ENCODE peak calls at places on chromosome 19, in ten cellular contexts. P is effector memory CD4-positive, alpha-beta T cell; U is H1; Z is breast epithelium; T is CD8-positive, alpha-beta memory T cell; R is stomach; L is AG04450; B is psoas muscle; Y is A673; O is fibroblast of lung. V is an unnamed sample.

GRCh38 chr19:49440439-49441209 is 703 bp downstream of the SLC17A7 start:
- DNase-seq in Y (no peak), Z (no peak), T (no peak), O (no peak), U (no peak), P (no peak), R (no peak), B (no peak), L (no peak), V (no peak)

GRCh38 chr19:31349160-31349881 is at the start of gene TSHZ3:
- DNase-seq in B (peak; percentile 81), O (peak; percentile 92), T (peak; percentile 52), R (peak; percentile 51), Y (peak; percentile 82), P (no peak), L (no peak), U (no peak), Z (no peak), V (no peak)

GRCh38 chr19:10922638-10923014 is 5.8 kb downstream of the YIPF2 start:
- DNase-seq in P (no peak), O (no peak), Z (no peak), U (no peak), Y (no peak), B (no peak), R (no peak), T (no peak), L (no peak), V (no peak)

GRCh38 chr19:31066385-31066784 is 282.9 kb downstream of the TSHZ3 start:
- DNase-seq in L (peak; percentile 34), Y (peak; percentile 86), T (no peak), U (no peak), P (no peak), O (peak; percentile 65), B (no peak), R (no peak), Z (no peak), V (no peak)

GRCh38 chr19:23286477-23286876 is 36.3 kb upstream of the ZNF724 start:
- DNase-seq in B (no peak), T (no peak), R (no peak), U (no peak), P (no peak), Y (no peak), Z (no peak), O (no peak), L (no peak), V (no peak)

GRCh38 chr19:16476401-16476800 is 4.6 kb upstream of the EPS15L1 start:
- DNase-seq in O (no peak), R (no peak), T (no peak), L (no peak), Z (no peak), U (no peak), Y (no peak), B (no peak), P (no peak), V (no peak)

GRCh38 chr19:609001-609340 is 19.3 kb downstream of the HCN2 start:
- DNase-seq in L (no peak), O (no peak), P (no peak), B (peak; percentile 46), R (peak; percentile 65), Z (no peak), U (no peak), T (no peak), Y (no peak), V (no peak)

GRCh38 chr19:12834418-12834943 is at the start of gene RTBDN:
- DNase-seq in T (no peak), B (no peak), Z (no peak), U (no peak), P (no peak), R (no peak), L (no peak), Y (peak; percentile 62), O (no peak), V (no peak)

GRCh38 chr19:38045554-38046253 is 138.7 kb downstream of the SIPA1L3 start:
- DNase-seq in O (no peak), T (no peak), U (no peak), L (no peak), Z (no peak), R (no peak), B (no peak), P (no peak), Y (no peak), V (no peak)

GRCh38 chr19:38043649-38044144 is 136.7 kb downstream of the SIPA1L3 start:
- DNase-seq in Y (no peak), L (no peak), Z (no peak), B (no peak), R (no peak), U (no peak), T (no peak), P (no peak), O (no peak), V (no peak)

GRCh38 chr19:38046254-38047047 is 139.4 kb downstream of the SIPA1L3 start:
- DNase-seq in L (no peak), B (no peak), Y (no peak), P (no peak), R (peak; percentile 35), T (no peak), Z (no peak), O (no peak), U (no peak), V (no peak)

GRCh38 chr19:38042132-38042531 is 135.1 kb downstream of the SIPA1L3 start:
- DNase-seq in O (no peak), Z (no peak), U (no peak), B (no peak), L (no peak), T (no peak), R (no peak), Y (no peak), P (no peak), V (no peak)

DNA sequence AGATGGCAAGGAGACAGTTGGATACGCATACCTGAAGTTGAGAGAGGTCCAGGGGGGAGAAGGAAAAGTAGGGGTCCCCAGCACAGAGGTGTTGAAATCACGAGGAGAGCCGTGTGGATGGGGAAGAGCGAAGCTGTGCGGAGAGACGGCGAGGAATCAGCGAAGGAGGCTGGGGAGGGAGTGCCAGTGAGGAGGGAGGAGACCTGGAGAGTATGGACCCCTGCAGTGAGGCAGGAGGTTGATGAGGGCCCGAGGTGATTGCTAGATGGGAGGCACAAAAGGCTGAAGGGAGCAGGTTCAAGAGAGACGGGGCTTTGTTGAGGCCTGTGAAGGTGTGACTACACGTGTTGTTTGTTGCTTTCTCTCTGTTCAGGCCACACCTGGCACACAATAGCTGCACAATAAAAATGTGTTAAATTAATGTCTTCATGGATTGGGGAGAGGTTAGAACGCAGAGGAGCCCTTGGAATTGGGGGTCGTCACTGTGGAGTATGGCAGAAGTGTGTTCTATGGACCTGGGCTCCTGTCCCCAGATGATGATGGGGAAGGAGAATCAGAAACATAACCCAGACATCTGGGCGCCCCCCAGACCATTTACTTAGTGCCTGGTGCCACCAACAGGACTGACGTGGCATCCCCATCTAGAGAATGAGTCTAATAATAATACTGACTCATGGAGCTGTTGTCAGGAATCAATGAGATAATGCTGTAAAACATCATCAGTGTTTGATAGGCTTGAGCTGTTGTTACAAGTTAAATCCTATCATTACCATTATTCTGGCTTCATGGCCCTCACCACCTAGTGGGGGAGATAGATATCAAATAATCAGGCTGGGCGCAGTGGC is 137.5 kb downstream of the SIPA1L3 start:
- DNase-seq in L (no peak), O (no peak), P (no peak), U (no peak), Y (no peak), B (no peak), R (no peak), Z (no peak), T (no peak), V (no peak)
- H3K27ac ChIP-seq in L (no peak overlapping the region), O (no peak overlapping the region), P (no peak overlapping the region), U (no peak overlapping the region), Y (no peak overlapping the region), B (no peak overlapping the region), R (no peak overlapping the region), Z (no peak overlapping the region), T (no peak overlapping the region), V (no peak overlapping the region)

GRCh38 chr19:28619842-28620429 is 593.0 kb downstream of the UQCRFS1 start:
- DNase-seq in Z (no peak), T (no peak), R (no peak), O (no peak), L (no peak), B (no peak), P (no peak), Y (no peak), U (no peak), V (no peak)
- H3K27ac ChIP-seq in Z (no peak overlapping the region), T (no peak overlapping the region), R (no peak overlapping the region), O (no peak overlapping the region), L (no peak overlapping the region), B (no peak overlapping the region), P (no peak overlapping the region), Y (no peak overlapping the region), U (no peak overlapping the region), V (no peak overlapping the region)

DNA sequence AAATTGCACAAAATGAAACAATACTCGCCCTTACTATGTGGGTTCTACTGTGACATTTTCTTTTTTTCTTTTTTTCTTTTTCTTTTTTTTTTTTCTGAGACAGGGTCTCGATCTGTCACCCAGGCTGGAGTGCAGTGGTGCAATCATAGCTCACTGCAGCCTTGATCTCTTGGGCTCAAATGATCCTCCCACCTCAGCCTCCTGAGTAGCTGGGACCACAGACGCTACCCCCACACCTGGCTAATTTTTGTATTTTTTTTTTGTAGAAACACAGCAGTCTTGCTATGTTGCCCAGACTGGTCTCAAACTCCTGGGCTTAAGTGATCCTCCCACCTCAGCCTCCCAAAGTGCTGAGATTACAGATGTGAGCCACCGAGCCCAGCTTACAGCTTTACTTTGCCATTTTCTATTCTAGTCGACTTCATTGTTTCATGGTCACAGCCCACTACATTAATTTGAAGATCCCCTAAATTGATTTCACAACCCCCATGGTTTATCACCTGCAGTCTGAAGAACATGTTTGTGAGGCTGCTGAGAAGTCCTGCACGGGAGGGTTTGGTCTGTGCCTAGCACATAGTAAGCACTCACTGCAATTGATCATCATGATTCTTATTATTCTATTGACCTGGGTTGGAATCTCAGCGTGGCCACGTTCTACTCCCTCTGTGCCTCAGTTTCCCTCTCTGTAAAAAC is 3.8 kb downstream of the BCL3 start:
- DNase-seq in T (no peak), Y (no peak), O (no peak), Z (no peak), L (no peak), B (no peak), U (no peak), R (no peak), P (no peak), V (no peak)
- H3K27ac ChIP-seq in T (peak overlapping the region; percentile 18), Y (no peak overlapping the region), O (peak overlapping the region; percentile 100), Z (peak overlapping the region; percentile 95), L (peak overlapping the region; percentile 31), B (peak overlapping the region; percentile 95), U (no peak overlapping the region), R (peak overlapping the region; percentile 94), P (peak overlapping the region; percentile 94), V (peak overlapping the region; percentile 83)

DNA sequence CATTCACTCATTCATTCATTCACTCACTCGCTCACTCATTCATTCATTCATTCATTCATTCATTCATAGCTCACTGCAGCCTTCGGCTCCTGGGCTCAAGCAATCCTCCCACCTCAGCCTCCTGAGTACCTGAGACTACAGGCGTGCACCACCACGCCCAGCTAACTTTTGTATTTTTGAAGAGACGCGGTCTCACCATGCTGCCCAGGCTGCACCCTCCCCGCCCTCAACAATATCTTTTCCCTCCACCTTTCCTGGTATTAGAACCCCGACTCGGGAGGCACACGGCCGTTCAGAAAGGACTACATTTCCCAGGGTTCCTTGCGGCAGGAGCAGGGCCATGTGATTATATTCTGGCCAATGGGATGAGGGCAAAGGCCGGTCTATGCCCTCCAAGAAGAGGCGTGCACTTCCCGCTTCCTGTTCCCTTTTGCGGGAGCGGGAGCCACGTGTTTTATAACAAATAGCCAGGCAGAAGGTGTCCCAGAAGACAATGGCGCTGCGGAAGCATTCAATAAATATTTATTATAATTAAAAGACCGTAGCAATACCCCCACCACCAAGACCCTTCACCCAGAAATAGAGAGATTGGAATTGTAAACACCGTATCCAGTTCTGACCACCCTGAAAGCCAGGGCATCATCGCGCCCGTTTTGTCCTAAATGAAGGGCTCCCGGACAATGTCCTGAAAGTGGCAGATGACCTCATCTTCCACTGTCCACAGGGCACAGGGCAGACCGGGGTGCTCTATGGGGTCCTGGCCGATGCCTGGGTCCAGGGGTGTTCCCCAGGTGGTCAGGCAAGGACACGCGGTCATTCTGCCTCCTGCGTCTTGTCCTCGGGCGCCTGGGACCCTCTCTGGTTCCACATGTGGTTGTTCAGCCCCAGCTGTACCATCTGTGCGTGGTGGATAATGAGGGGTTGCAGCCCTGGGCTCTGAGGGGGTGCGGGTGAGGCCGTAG is 15.8 kb downstream of the TICAM1 start:
- DNase-seq in Z (peak; percentile 91), P (peak; percentile 38), B (peak; percentile 87), T (peak; percentile 80), L (peak; percentile 74), Y (peak; percentile 97), U (peak; percentile 75), O (peak; percentile 93), R (peak; percentile 88), V (peak; percentile 53)
- H3K27ac ChIP-seq in Z (peak overlapping the region; percentile 75), P (no peak overlapping the region), B (peak overlapping the region; percentile 93), T (no peak overlapping the region), L (peak overlapping the region; percentile 21), Y (no peak overlapping the region), U (no peak overlapping the region), O (peak overlapping the region; percentile 32), R (peak overlapping the region; percentile 62), V (no peak overlapping the region)

V was measured in CD8-positive, alpha-beta T cell.